ENCODE peak calls at places on chromosomes 1 and 21, in five cellular contexts. C is nephron progenitor cell, H is fibroblast of the aortic adventitia, F is RWPE1, B is cardiac muscle cell. R is an unnamed sample.

GRCh38 chr1:150066328-150066727 is 1.2 kb upstream of the VPS45 start:
- DNase-seq in F (no peak), C (no peak), B (no peak), H (no peak), R (no peak)

GRCh38 chr1:41174170-41174569 is 67.9 kb downstream of the SCMH1 start:
- DNase-seq in H (no peak), C (no peak), F (peak), B (no peak), R (no peak)

GRCh38 chr1:245052258-245052657 is 102.5 kb upstream of the KIF26B start:
- DNase-seq in C (no peak), B (no peak), F (no peak), H (no peak), R (no peak)

GRCh38 chr21:24781146-24781545 is 826.1 kb downstream of the MRPL39 start:
- DNase-seq in F (no peak), B (no peak), C (no peak), H (no peak), R (no peak)

GRCh38 chr1:2532485-2533160 is 2.6 kb upstream of the HES5 start:
- DNase-seq in F (no peak), B (no peak), C (no peak), H (no peak), R (no peak)

GRCh38 chr1:10861822-10862221 is 65.4 kb upstream of the CASZ1 start:
- DNase-seq in H (no peak), B (no peak), C (no peak), F (no peak), R (no peak)

GRCh38 chr1:101302831-101303511 is 66.2 kb downstream of the S1PR1 start:
- DNase-seq in H (peak), C (no peak), B (peak), F (no peak), R (no peak)

GRCh38 chr1:180114546-180114945 is 40.1 kb upstream of the QSOX1 start:
- DNase-seq in H (no peak), C (no peak), F (no peak), B (no peak), R (no peak)

GRCh38 chr21:42120056-42120903 is 49.2 kb downstream of the UMODL1 start:
- DNase-seq in B (no peak), F (no peak), H (no peak), C (no peak), R (no peak)

GRCh38 chr1:204503913-204504519 is 9.4 kb upstream of the PIK3C2B start:
- DNase-seq in B (no peak), C (no peak), F (no peak), H (no peak), R (no peak)

GRCh38 chr1:180503274-180503862 is 991 bp upstream of the ACBD6 start:
- DNase-seq in F (no peak), H (no peak), C (no peak), B (peak), R (no peak)

GRCh38 chr1:94015489-94015817 is 105.5 kb downstream of the ABCA4 start:
- DNase-seq in H (no peak), B (no peak), F (no peak), C (no peak), R (no peak)

GRCh38 chr1:66395202-66396061 is 138.5 kb upstream of the SGIP1 start:
- DNase-seq in F (no peak), C (no peak), B (peak), H (peak), R (no peak)

GRCh38 chr1:170558731-170559130 is 26.8 kb downstream of the GORAB start:
- DNase-seq in F (no peak), H (no peak), B (no peak), C (no peak), R (no peak)

GRCh38 chr1:77313491-77313890 is 31.7 kb downstream of the AK5 start:
- DNase-seq in B (peak), H (peak), C (peak), F (no peak), R (no peak)

GRCh38 chr1:227899141-227899819 is 48.5 kb downstream of the WNT9A start:
- DNase-seq in C (peak), B (no peak), H (no peak), F (no peak), R (no peak)

GRCh38 chr1:81635816-81636215 is 164.9 kb upstream of the ADGRL2 start:
- DNase-seq in C (no peak), H (peak), B (peak), F (no peak), R (no peak)

GRCh38 chr1:106868828-106869227 is 187.6 kb upstream of the PRMT6 start:
- DNase-seq in C (no peak), H (no peak), F (no peak), B (no peak), R (no peak)

GRCh38 chr1:1338278-1338677 is 7.2 kb downstream of the TAS1R3 start:
- DNase-seq in B (no peak), F (no peak), H (no peak), C (no peak), R (no peak)

GRCh38 chr21:45528981-45529784 is 13.1 kb downstream of the SLC19A1 start:
- DNase-seq in F (no peak), C (no peak), B (no peak), H (no peak), R (no peak)

GRCh38 chr1:214441119-214441518 is 110.3 kb downstream of the PTPN14 start:
- DNase-seq in H (no peak), B (peak), F (no peak), C (no peak), R (no peak)

DNA sequence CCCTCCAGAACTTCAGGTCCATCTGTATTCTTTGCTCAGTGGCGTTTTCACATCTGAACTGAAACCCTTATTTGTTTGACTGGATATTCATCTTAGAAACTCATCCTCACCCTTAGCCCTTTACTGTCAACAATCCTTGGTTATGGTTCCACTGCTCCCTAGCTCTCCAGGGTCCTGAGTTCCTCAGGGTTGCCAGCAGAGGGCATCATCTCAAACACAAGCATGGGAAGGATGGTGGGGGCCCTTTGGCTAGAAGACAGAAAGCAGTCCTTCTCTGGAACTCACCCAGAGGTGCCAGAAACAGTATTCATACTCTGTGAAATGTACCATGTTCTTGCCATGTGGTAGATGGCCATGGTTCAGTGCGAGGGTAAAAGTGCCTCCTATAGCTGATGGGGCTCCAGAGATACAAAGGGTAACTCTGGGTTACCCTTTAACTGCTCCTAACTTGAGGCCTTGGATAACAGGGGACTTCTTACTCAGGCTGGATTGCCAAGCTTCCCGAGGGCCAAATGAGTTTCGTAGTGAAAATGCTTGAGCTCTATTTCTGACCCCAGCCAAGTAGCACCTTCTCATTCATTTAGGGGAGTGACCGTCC is 11.3 kb downstream of the NCSTN start:
- DNase-seq in B (peak), F (no peak), C (peak), H (peak), R (no peak)
- TF ChIP-seq CTCF in B (peak), F (no peak), C (peak), H (peak), R (peak)

GRCh38 chr1:59761440-59761839 is 53.3 kb upstream of the HOOK1 start:
- DNase-seq in H (peak), B (no peak), C (no peak), F (peak), R (no peak)
- TF ChIP-seq CTCF in H (no peak), B (no peak), C (no peak), F (no peak), R (no peak)

GRCh38 chr21:39204134-39204533 is 20.9 kb upstream of the PSMG1 start:
- DNase-seq in C (no peak), B (no peak), H (no peak), F (no peak), R (no peak)
- TF ChIP-seq CTCF in C (no peak), B (peak), H (peak), F (no peak), R (peak)

GRCh38 chr1:90434460-90434859 is 282.6 kb downstream of the BARHL2 start:
- DNase-seq in C (no peak), F (no peak), B (peak), H (no peak), R (no peak)
- TF ChIP-seq CTCF in C (peak), F (no peak), B (peak), H (peak), R (peak)

GRCh38 chr1:241542199-241542907 is 10.2 kb downstream of the KMO start:
- DNase-seq in B (no peak), C (no peak), H (no peak), F (no peak), R (no peak)
- TF ChIP-seq CTCF in B (no peak), C (no peak), H (no peak), F (no peak), R (no peak)

GRCh38 chr1:95096218-95096841 is 20.8 kb upstream of the TLCD4 start:
- DNase-seq in H (no peak), C (no peak), B (no peak), F (no peak), R (no peak)
- TF ChIP-seq CTCF in H (no peak), C (no peak), B (no peak), F (no peak), R (no peak)

GRCh38 chr1:147600119-147601111 is 59.1 kb downstream of the BCL9 start:
- DNase-seq in B (peak), C (no peak), H (peak), F (peak), R (no peak)
- TF ChIP-seq CTCF in B (no peak), C (no peak), H (no peak), F (no peak), R (peak)